ENCODE peak calls at places on chromosomes 1 and 21, in ten cellular contexts. P is transverse colon, K is heart left ventricle, Z is H54, V is adrenal gland, S is GM12892, Y is prostate gland, T is tibial nerve, W is esophagus muscularis mucosa, J is IMR-90. L is an unnamed sample.

GRCh38 chr1:232627645-232628334 is 2.1 kb downstream of the SIPA1L2 start:
- DNase-seq in S (no peak), T (no peak), Z (peak; percentile 24), P (no peak), Y (peak; percentile 56), K (no peak), W (no peak), J (peak; percentile 52), V (no peak), L (no peak)

GRCh38 chr1:29458737-29459550 is 222.6 kb downstream of the PTPRU start:
- DNase-seq in S (no peak), K (no peak), Y (no peak), W (no peak), Z (no peak), P (no peak), T (no peak), V (no peak), J (no peak), L (no peak)

GRCh38 chr1:65623895-65624294 is 168.8 kb upstream of the PDE4B start:
- DNase-seq in Y (no peak), T (no peak), W (no peak), J (no peak), K (no peak), V (no peak), P (no peak), S (no peak), Z (no peak), L (no peak)

GRCh38 chr21:34952701-34953100 is 96.4 kb downstream of the RUNX1 start:
- DNase-seq in W (no peak), Y (no peak), K (no peak), S (no peak), T (no peak), V (no peak), Z (no peak), P (no peak), J (no peak), L (no peak)

GRCh38 chr1:24828887-24829192 is 83.6 kb downstream of the CLIC4 start:
- DNase-seq in K (no peak), V (no peak), P (no peak), W (no peak), J (no peak), S (no peak), Y (no peak), Z (no peak), T (no peak), L (no peak)

GRCh38 chr1:61641171-61641570 is 83.8 kb downstream of the TM2D1 start:
- DNase-seq in Y (no peak), S (no peak), W (no peak), V (no peak), P (no peak), J (no peak), T (no peak), Z (no peak), K (no peak), L (no peak)

GRCh38 chr1:16921391-16922185 is at the start of gene CROCC:
- DNase-seq in Z (no peak), K (no peak), J (no peak), W (no peak), Y (no peak), S (no peak), V (no peak), P (no peak), T (no peak), L (peak; percentile 71)

GRCh38 chr1:233293556-233294446 is 1.7 kb downstream of the PCNX2 start:
- DNase-seq in Z (no peak), T (no peak), S (no peak), J (peak; percentile 35), W (no peak), Y (no peak), V (no peak), P (no peak), K (no peak), L (no peak)

GRCh38 chr1:154846921-154847442 is 23.1 kb downstream of the KCNN3 start:
- DNase-seq in P (no peak), Y (no peak), V (no peak), K (peak; percentile 37), Z (no peak), W (no peak), S (no peak), T (no peak), J (no peak), L (no peak)

GRCh38 chr1:36085126-36085525 is 1.2 kb downstream of the TEKT2 start:
- DNase-seq in S (no peak), W (no peak), Z (no peak), T (no peak), K (no peak), J (no peak), V (no peak), Y (no peak), P (no peak), L (no peak)

GRCh38 chr1:236913371-236914037 is 90.7 kb downstream of the MT1HL1 start:
- DNase-seq in T (no peak), J (peak; percentile 44), W (no peak), P (no peak), S (no peak), Y (no peak), Z (no peak), K (no peak), V (no peak), L (no peak)

GRCh38 chr1:202835548-202836072 is 24.9 kb downstream of the PCAT6 start:
- DNase-seq in Z (no peak), Y (no peak), S (no peak), W (no peak), V (no peak), J (no peak), P (no peak), K (no peak), T (no peak), L (no peak)

GRCh38 chr1:248873993-248874671 is 15.2 kb upstream of the ZNF692 start:
- DNase-seq in K (peak; percentile 68), P (peak; percentile 86), V (no peak), W (peak; percentile 95), S (no peak), Z (no peak), J (no peak), T (peak; percentile 78), Y (peak; percentile 44), L (peak; percentile 90)

GRCh38 chr21:41927727-41928409 is 25.9 kb downstream of the C2CD2 start:
- DNase-seq in K (no peak), J (no peak), Y (no peak), Z (no peak), W (no peak), T (no peak), S (no peak), V (no peak), P (no peak), L (no peak)
- TF ChIP-seq POLR2A in K (no peak), J (no peak), Y (no peak), Z (no peak), W (no peak), T (no peak), S (no peak), V (no peak), P (no peak), L (no peak)

DNA sequence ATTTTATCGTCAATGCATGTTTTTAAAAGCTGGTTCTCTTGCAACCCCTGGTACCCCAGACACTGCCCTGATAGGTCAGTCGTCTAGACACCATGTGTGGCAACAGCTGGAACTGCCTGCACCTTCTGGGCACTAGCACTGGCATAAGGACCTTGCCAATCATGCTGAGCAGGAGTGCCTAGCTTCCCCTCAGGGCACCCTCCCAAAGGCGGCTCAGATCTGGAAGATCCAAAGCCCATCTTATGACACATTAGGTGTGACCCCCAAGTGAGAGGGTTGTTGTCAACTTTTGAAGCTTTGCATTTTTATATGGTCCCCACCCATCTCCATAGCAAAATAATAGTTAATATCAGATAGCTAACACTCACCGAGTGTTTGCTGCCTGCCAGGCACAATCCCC is 26.0 kb downstream of the EXOC8 start:
- DNase-seq in Y (no peak), W (no peak), K (no peak), J (no peak), P (no peak), V (no peak), Z (no peak), S (no peak), T (no peak), L (no peak)
- TF ChIP-seq POLR2A in Y (no peak), W (no peak), K (no peak), J (no peak), P (no peak), V (no peak), Z (no peak), S (no peak), T (no peak), L (no peak)

GRCh38 chr1:147673816-147674215 is 3.5 kb upstream of the ACP6 start:
- DNase-seq in Z (no peak), W (no peak), T (no peak), J (no peak), V (no peak), P (no peak), Y (no peak), S (no peak), K (no peak), L (no peak)

GRCh38 chr1:147673401-147673800 is 3.1 kb upstream of the ACP6 start:
- DNase-seq in P (no peak), Z (no peak), T (no peak), W (no peak), Y (no peak), J (peak; percentile 26), S (no peak), V (no peak), K (no peak), L (no peak)

GRCh38 chr1:147676306-147677085 is 6.2 kb upstream of the ACP6 start:
- DNase-seq in Y (no peak), Z (peak; percentile 34), K (no peak), J (peak; percentile 77), W (no peak), T (no peak), V (no peak), P (no peak), S (no peak), L (no peak)
- TF ChIP-seq POLR2A in Y (no peak), Z (no peak), K (no peak), J (no peak), W (no peak), T (no peak), V (no peak), P (no peak), S (no peak), L (no peak)

DNA sequence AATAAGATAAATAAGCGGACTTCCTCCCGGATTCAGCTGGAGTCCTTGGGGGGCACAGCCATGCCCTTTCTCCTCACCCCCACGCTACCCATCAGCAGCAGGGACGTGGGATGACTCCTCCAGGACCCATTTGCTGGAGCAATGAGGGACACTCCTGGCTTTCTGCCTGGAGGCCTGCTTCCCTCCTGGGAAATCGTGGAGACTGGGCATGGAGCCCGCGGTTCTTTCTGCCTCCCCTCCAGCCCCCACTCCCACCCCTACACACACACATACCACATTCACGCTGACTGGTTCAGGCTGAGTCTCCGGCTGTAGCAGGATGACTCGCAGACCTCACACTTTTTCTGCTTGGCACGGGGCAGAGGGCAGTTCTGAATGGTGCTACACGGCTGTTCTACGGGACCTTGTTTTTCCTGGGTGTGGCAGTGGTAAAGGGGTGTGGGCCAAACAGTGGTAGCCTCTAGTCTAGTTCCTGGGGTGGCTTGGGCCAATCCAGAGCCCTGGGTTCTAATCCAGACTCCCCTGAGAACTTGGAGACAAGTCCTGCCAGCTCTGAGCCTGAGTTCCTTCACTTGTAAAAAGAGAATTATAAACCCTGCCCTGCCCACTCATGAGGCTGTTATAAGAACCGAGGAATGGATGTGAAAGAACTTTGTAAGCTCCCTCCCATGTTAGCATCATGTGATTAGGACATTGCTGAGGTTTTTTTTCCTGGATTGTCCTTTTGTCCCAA is 131.2 kb downstream of the RRAGC start:
- DNase-seq in K (peak; percentile 71), V (peak; percentile 55), T (peak; percentile 4), P (peak; percentile 14), W (no peak), S (no peak), Z (no peak), Y (no peak), J (peak; percentile 68), L (peak; percentile 24)
- TF ChIP-seq POLR2A in K (no peak), V (no peak), T (no peak), P (no peak), W (no peak), S (no peak), Z (no peak), Y (no peak), J (no peak), L (no peak)

L was measured in ovary.